ENCODE peak calls at places on chromosomes 2 and 18, in eight cellular contexts. S is skeletal muscle cell; Z is activated CD8-positive, alpha-beta memory T cell treated with anti-CD3 and anti-CD28 coated beads, Interleukin-2, amount 50 U/mL, for 48 hours; M is T1000; T is WTC11; D is AG04450; C is GM23248; X is A172. U is an unnamed sample.

GRCh38 chr2:198390670-198391069 is 586.3 kb downstream of the PLCL1 start:
- DNase-seq in S (no peak), Z (no peak), M (no peak), T (no peak), D (no peak), C (no peak), X (no peak), U (no peak)

GRCh38 chr18:69402219-69402989 is 1.7 kb downstream of the DOK6 start:
- DNase-seq in S (no peak), Z (no peak), M (no peak), T (peak), D (no peak), C (peak), X (no peak), U (no peak)

GRCh38 chr2:24019729-24020128 is 9.8 kb downstream of the MFSD2B start:
- DNase-seq in S (no peak), Z (peak), M (no peak), T (no peak), D (no peak), C (no peak), X (no peak), U (no peak)

GRCh38 chr2:30636311-30636710 is 170.9 kb downstream of the CAPN13 start:
- DNase-seq in S (no peak), Z (no peak), M (no peak), T (no peak), D (no peak), C (no peak), X (no peak), U (no peak)

GRCh38 chr2:10196275-10196892 is 73.8 kb downstream of the RRM2 start:
- DNase-seq in S (no peak), Z (no peak), M (no peak), T (no peak), D (no peak), C (no peak), X (no peak), U (no peak)

GRCh38 chr2:226995625-226996041 is 159.8 kb downstream of the RHBDD1 start:
- DNase-seq in S (peak), Z (peak), M (peak), T (no peak), D (peak), C (peak), X (peak), U (peak)

GRCh38 chr2:120605231-120605935 is 130.3 kb upstream of the GLI2 start:
- DNase-seq in S (no peak), Z (no peak), M (no peak), T (no peak), D (no peak), C (no peak), X (no peak), U (no peak)

GRCh38 chr2:145689277-145689676 is 1169.4 kb upstream of the ZEB2 start:
- DNase-seq in S (no peak), Z (no peak), M (no peak), T (no peak), D (no peak), C (no peak), X (no peak), U (no peak)

GRCh38 chr18:39487932-39488331 is 1922.3 kb upstream of the CELF4 start:
- DNase-seq in S (no peak), Z (no peak), M (no peak), T (no peak), D (no peak), C (no peak), X (no peak), U (no peak)

GRCh38 chr18:54742654-54743053 is 85.6 kb upstream of the RAB27B start:
- DNase-seq in S (peak), Z (no peak), M (peak), T (no peak), D (peak), C (peak), X (peak), U (peak)

GRCh38 chr2:233929352-233929843 is 12.2 kb downstream of the TRPM8 start:
- DNase-seq in S (no peak), Z (no peak), M (no peak), T (peak), D (no peak), C (peak), X (peak), U (no peak)

GRCh38 chr2:118264591-118264990 is 176.3 kb downstream of the INSIG2 start:
- DNase-seq in S (no peak), Z (no peak), M (no peak), T (no peak), D (no peak), C (no peak), X (peak), U (no peak)

GRCh38 chr18:5963267-5963666 is 67.9 kb upstream of the TMEM200C start:
- DNase-seq in S (no peak), Z (no peak), M (no peak), T (no peak), D (no peak), C (no peak), X (no peak), U (no peak)

GRCh38 chr18:2846638-2847340 is at the start of gene EMILIN2:
- DNase-seq in S (no peak), Z (peak), M (no peak), T (peak), D (no peak), C (peak), X (peak), U (no peak)

GRCh38 chr2:99545066-99545465 is 55.2 kb upstream of the REV1 start:
- DNase-seq in S (no peak), Z (no peak), M (no peak), T (no peak), D (no peak), C (peak), X (peak), U (no peak)

GRCh38 chr2:34105015-34105767 is 506.1 kb upstream of the FAM98A start:
- DNase-seq in S (peak), Z (no peak), M (no peak), T (no peak), D (peak), C (peak), X (peak), U (peak)

GRCh38 chr2:232183279-232183678 is 195.3 kb upstream of the ALPP start:
- DNase-seq in S (no peak), Z (no peak), M (no peak), T (no peak), D (no peak), C (no peak), X (no peak), U (no peak)

GRCh38 chr2:231717281-231718180 is 9.2 kb downstream of the PTMA start:
- DNase-seq in S (peak), Z (peak), M (peak), T (peak), D (no peak), C (peak), X (peak), U (peak)

GRCh38 chr2:14745288-14746076 is 113.0 kb downstream of the LRATD1 start:
- DNase-seq in S (no peak), Z (no peak), M (no peak), T (no peak), D (no peak), C (peak), X (no peak), U (no peak)

GRCh38 chr2:221006084-221006483 is 566.0 kb downstream of the EPHA4 start:
- DNase-seq in S (no peak), Z (no peak), M (no peak), T (no peak), D (no peak), C (no peak), X (no peak), U (no peak)